ENCODE peak calls at places on chromosomes 4 and X, in nine cellular contexts. S is A549, P is sigmoid colon, V is HepG2, N is suprapubic skin, W is transverse colon, U is stomach, M is tibial nerve, Z is ovary. Q is an unnamed sample.

GRCh38 chr4:87589531-87589930 is 18.8 kb upstream of the DSPP start:
- DNase-seq in P (no peak), Z (no peak), U (no peak), W (no peak), V (no peak), M (no peak), N (no peak), S (no peak), Q (no peak)

GRCh38 chr4:110005461-110006056 is 92.9 kb downstream of the EGF start:
- DNase-seq in V (peak), M (peak), Z (no peak), U (no peak), W (no peak), N (no peak), P (no peak), S (peak), Q (peak)

GRCh38 chr4:114318309-114318708 is 280.3 kb upstream of the UGT8 start:
- DNase-seq in V (peak), Z (no peak), W (no peak), P (no peak), N (no peak), U (no peak), M (no peak), S (no peak), Q (no peak)

GRCh38 chr4:56698329-56698728 is 17.2 kb upstream of the HOPX start:
- DNase-seq in M (no peak), N (no peak), W (no peak), S (no peak), P (no peak), U (no peak), V (no peak), Z (no peak), Q (no peak)

GRCh38 chrX:40415675-40416074 is 165.1 kb upstream of the ATP6AP2 start:
- DNase-seq in P (peak), U (no peak), W (no peak), M (no peak), N (no peak), S (no peak), V (no peak), Z (no peak), Q (peak)

GRCh38 chr4:152810715-152811287 is 31.0 kb downstream of the ARFIP1 start:
- DNase-seq in U (no peak), N (no peak), S (no peak), W (no peak), M (no peak), Z (no peak), V (peak), P (no peak), Q (no peak)

GRCh38 chr4:16597829-16598228 is 300.6 kb downstream of the LDB2 start:
- DNase-seq in S (no peak), W (no peak), N (no peak), V (peak), M (no peak), Z (no peak), U (no peak), P (no peak), Q (no peak)

GRCh38 chr4:180840142-180840541 is 1403.1 kb upstream of the TENM3 start:
- DNase-seq in W (no peak), N (no peak), Z (no peak), V (no peak), P (no peak), U (no peak), M (no peak), S (no peak), Q (no peak)

GRCh38 chr4:2671267-2671895 is 84.8 kb downstream of the TNIP2 start:
- DNase-seq in V (no peak), W (no peak), N (no peak), M (no peak), S (no peak), U (peak), P (no peak), Z (no peak), Q (no peak)

GRCh38 chr4:118954246-118954645 is 65.6 kb downstream of the SYNPO2 start:
- DNase-seq in P (no peak), Z (no peak), S (no peak), U (no peak), V (no peak), N (no peak), W (no peak), M (no peak), Q (no peak)

GRCh38 chrX:69014200-69014599 is 151.1 kb downstream of the PJA1 start:
- DNase-seq in Z (no peak), S (no peak), M (no peak), W (no peak), V (no peak), N (no peak), P (no peak), U (no peak), Q (no peak)
- TF ChIP-seq EP300 in Z (no peak), S (no peak), M (no peak), W (no peak), V (no peak), N (no peak), P (no peak), U (no peak), Q (no peak)

DNA sequence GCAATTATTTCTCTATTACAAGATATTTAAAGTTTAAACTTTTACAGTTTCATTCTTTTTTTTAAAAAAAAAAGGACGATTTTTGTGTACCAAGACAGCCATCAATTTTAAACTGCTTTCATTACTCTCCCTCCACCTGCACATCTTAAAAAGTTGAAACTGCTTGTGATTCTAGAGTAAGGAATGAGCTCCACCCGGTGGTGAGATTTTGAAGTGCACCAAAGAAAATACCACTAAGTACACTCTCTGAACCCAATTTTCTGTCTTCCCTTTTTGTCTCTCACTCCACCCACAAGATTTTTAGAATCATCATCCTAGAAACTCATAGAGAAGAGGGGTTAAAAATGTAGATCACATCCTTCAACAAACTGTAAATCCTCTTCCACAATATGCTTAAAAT is 91.3 kb upstream of the WDR44 start:
- DNase-seq in N (no peak), M (peak), U (peak), P (no peak), S (peak), W (peak), Z (peak), V (peak), Q (peak)
- TF ChIP-seq EP300 in N (no peak), M (no peak), U (no peak), P (no peak), S (no peak), W (no peak), Z (no peak), V (no peak), Q (no peak)

DNA sequence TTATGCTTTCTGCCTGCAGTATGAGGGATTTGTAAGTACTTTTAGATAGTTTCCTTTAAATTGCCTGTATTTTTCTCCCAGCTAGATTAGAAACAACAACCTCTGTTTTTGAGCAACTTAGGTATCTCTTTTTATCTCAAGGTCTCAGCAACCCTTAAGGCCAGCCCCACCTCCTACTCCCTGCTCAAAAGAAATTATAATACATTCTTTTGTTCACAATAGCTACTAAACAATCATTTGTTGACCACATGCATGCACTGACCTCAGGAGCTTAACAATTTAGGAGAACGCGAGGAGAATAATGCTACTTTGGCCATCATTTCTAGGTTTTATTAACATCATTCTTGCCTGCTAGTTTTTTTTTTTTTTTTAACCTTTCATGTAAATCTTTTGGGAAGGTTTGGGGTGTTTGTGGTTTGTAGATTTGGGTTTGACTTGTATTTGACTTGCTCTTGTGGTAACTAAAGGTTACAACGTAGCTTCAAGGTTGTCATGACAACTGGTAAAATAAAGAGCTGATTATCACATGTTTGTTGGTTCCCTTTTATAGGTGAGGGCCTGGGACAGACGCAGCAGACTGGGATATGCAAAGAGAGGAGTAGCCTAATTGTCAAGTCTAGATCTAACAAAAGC is 145.4 kb upstream of the PLAC1 start:
- DNase-seq in P (no peak), M (no peak), S (no peak), Z (no peak), U (no peak), N (no peak), W (no peak), V (peak), Q (no peak)
- TF ChIP-seq EP300 in P (no peak), M (no peak), S (no peak), Z (no peak), U (no peak), N (no peak), W (no peak), V (no peak), Q (no peak)

DNA sequence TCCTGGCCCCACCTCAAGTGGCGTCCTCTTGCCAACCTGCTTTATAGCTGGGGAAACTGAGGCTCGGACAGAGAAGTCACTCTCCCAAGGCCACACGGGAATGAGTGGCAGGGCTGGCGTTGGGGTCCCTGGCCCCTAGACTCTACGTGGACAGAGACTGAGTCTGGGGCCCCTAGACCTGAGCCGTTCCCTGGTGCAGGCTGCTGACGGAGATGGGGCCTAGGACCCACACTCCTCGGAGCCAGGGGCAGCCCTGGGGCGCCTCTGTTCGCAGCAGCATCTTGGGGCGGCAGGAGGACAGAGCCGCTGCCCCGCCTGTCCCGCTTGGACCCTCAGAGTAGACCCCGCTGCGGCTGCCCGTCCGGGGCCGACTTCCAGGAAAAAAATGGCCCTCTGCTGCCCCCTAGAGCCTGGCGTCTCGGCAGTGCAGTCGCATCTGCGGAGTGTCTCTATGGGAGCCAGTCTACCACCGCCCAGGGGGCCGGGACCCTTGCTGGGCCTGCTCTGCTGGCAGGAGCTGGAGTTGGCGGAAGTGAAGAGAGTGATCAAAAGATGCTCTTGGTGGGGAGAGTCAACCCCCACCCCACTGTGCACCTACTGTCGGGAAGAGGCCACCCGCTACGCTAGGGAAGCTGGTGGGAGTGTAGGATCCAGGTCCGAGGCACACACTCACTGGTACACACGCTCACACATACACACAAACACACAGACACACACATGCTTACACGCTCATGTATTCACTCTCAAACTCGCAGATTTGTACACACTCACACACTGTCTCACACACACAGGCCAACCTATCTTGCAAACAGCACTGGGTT is 220.1 kb downstream of the AFAP1 start:
- DNase-seq in M (peak), P (no peak), U (peak), V (peak), S (peak), N (no peak), W (peak), Z (peak), Q (peak)
- TF ChIP-seq EP300 in M (no peak), P (no peak), U (no peak), V (no peak), S (no peak), N (no peak), W (no peak), Z (no peak), Q (no peak)

DNA sequence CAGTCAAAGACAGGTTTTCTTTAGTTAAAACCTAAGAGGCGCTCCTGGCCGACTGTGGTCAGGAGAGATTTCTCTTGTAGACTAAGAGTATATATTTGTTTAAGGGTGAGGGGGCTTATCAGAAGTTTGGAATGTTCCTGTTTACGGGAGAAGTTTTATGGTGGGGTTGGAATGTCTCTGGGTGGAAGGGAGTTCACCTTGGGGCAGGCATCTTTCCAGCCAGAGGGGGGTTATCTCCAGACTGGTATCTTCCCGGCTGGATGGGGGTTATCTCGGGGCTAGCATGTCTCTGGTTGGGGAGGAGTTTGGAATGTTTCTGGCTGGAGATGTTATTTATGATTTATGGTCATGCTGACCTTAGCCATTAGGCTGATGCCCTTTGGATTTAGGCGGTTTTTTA is 116.0 kb downstream of the COX7B2 start:
- DNase-seq in U (no peak), S (no peak), N (no peak), V (no peak), P (no peak), Z (no peak), M (no peak), W (no peak), Q (no peak)
- TF ChIP-seq EP300 in U (no peak), S (no peak), N (no peak), V (no peak), P (no peak), Z (no peak), M (no peak), W (no peak), Q (no peak)

GRCh38 chr4:139900964-139901376 is 235.4 kb downstream of the MGST2 start:
- DNase-seq in P (no peak), W (no peak), S (no peak), V (no peak), Z (no peak), M (no peak), U (no peak), N (no peak), Q (no peak)

GRCh38 chr4:139903845-139904244 is 238.2 kb downstream of the MGST2 start:
- DNase-seq in W (no peak), N (no peak), M (no peak), U (no peak), P (no peak), S (no peak), Z (no peak), V (no peak), Q (no peak)

GRCh38 chr4:139901516-139902327 is 236.1 kb downstream of the MGST2 start:
- DNase-seq in W (no peak), V (no peak), Z (no peak), M (no peak), N (no peak), P (no peak), U (no peak), S (no peak), Q (peak)

GRCh38 chr4:139904406-139904805 is 238.8 kb downstream of the MGST2 start:
- DNase-seq in S (no peak), P (no peak), N (no peak), V (no peak), Z (no peak), U (no peak), W (no peak), M (no peak), Q (no peak)

DNA sequence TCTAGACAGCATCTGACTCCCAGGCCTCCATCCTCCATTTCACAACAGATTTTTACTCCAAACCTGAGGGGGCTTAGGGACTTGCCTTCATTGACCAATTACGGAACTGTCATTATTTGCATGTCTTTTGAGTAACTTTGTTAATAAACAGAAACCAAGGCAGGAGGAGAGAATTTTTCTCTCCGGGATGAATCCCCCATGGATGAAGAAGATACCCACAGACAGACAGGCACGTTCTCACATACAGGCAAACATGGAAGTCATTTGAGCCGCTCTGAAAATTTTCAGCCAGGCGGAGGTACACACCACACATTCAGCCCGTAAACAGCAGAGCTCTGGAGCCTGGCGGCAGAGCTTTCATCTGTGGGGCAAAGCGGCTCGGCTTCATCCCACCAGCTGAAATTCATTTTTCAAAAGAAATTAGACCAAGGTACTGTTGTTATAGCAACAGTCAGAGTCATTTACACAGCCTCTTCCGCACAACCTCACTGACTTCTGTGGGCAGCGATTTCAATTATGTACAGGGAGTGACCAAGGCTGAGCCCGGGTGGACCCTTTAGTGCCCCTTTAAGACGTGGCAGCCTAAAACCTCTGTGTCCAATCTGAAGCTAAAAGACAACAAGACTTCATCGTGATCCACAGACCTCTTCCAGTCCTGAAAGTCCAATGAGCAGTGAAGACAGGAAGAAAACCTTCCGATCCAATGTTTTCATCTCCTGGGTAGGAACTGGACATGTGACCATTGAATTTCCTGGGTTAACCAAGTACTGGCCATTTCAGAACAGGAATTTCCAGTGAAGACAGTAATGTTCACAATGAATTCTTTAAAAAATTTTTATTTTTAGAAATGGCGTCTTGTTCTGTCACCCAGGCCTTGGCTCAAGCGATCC is 237.0 kb downstream of the MGST2 start:
- DNase-seq in U (no peak), W (no peak), S (no peak), N (no peak), M (no peak), Z (peak), V (no peak), P (no peak), Q (peak)
- TF ChIP-seq EP300 in U (no peak), W (no peak), S (no peak), N (no peak), M (no peak), Z (no peak), V (no peak), P (no peak), Q (no peak)

DNA sequence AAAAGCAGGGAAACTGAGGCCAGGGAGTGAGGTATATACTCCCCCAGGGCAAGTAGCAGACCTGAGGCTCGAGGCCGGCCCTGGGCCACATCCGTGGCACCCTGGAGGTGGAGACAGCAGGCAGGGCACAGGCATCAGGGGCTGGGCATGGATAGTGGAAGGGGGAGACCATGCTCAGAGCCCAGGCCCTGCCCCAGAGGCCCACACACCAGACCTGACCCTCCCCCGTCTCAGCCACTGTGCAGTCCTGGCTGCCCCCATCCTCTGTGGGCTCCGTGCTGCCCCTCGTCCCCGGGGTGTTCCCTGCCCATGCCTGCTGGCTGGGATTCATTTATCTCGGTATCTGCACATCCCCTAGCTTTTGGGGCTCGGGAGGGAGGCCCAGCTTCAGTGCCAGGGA is 103.1 kb upstream of the NKX1-1 start:
- DNase-seq in M (no peak), W (no peak), S (no peak), P (no peak), U (no peak), Z (no peak), N (no peak), V (no peak), Q (no peak)
- TF ChIP-seq EP300 in M (no peak), W (no peak), S (no peak), P (no peak), U (no peak), Z (no peak), N (no peak), V (no peak), Q (no peak)

DNA sequence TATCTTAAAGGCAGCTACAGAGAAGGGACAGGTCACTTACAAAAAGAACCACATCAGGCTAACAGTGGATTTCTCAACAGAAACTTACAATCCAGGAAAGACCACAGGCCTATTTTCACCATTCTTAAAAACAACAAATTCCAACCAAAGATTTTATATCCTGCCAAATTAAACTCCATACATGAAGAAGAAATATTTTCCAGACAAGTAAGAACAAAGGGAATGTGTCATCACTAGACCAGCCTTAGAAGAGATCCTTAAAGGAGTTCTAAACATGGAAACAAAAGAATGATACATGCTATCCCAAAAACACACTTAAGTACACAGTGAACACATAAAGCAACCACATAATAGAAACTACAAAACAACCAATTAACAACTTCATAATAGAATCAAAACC is 105.6 kb downstream of the ANXA10 start:
- DNase-seq in W (no peak), U (no peak), Z (no peak), P (no peak), M (no peak), V (no peak), S (no peak), N (no peak), Q (no peak)
- TF ChIP-seq EP300 in W (no peak), U (no peak), Z (no peak), P (no peak), M (no peak), V (no peak), S (no peak), N (no peak), Q (no peak)